ENCODE peak calls at places on chromosomes 2 and 18, in nine cellular contexts. B is activated CD4-positive, CD25-positive, alpha-beta regulatory T cell treated with anti-CD3 and anti-CD28 coated beads, Interleukin-2, amount 50 U/mL, for 72 hours; U is left kidney; Q is lower lobe of right lung; I is activated naive CD8-positive, alpha-beta T cell treated with anti-CD3 and anti-CD28 coated beads, Interleukin-2, amount 50 U/mL, for 16 hours; Z is heart left ventricle; O is NCI-H1105; A is AG09309; V is hepatocyte. K is an unnamed sample.

GRCh38 chr2:40760071-40760666 is 308.3 kb upstream of the SLC8A1 start:
- DNase-seq in B (no peak), U (peak), Q (no peak), I (no peak), Z (peak), O (no peak), A (peak), V (peak), K (no peak)

GRCh38 chr2:177265834-177266817 is 1.6 kb upstream of the NFE2L2 start:
- DNase-seq in B (no peak), U (peak), Q (no peak), I (no peak), Z (no peak), O (no peak), A (no peak), V (peak), K (no peak)

GRCh38 chr2:81648370-81648769 is 1343.8 kb upstream of the LRRTM1 start:
- DNase-seq in B (no peak), U (no peak), Q (no peak), I (no peak), Z (no peak), O (no peak), A (no peak), V (no peak), K (no peak)

GRCh38 chr2:119517433-119517832 is 6.8 kb downstream of the SCTR start:
- DNase-seq in B (no peak), U (peak), Q (peak), I (no peak), Z (peak), O (peak), A (no peak), V (peak), K (peak)

GRCh38 chr2:30527859-30528258 is 80.8 kb downstream of the LCLAT1 start:
- DNase-seq in B (no peak), U (no peak), Q (no peak), I (no peak), Z (no peak), O (no peak), A (no peak), V (no peak), K (no peak)

GRCh38 chr18:40821596-40822243 is 1133.3 kb upstream of the PIK3C3 start:
- DNase-seq in B (no peak), U (no peak), Q (no peak), I (no peak), Z (no peak), O (no peak), A (no peak), V (no peak), K (no peak)

GRCh38 chr2:212271583-212271982 is 267.0 kb downstream of the ERBB4 start:
- DNase-seq in B (no peak), U (no peak), Q (no peak), I (no peak), Z (no peak), O (no peak), A (no peak), V (no peak), K (no peak)

GRCh38 chr2:160298960-160299359 is 98.9 kb upstream of the ITGB6 start:
- DNase-seq in B (no peak), U (no peak), Q (no peak), I (no peak), Z (no peak), O (no peak), A (no peak), V (no peak), K (no peak)

GRCh38 chr2:36322108-36322507 is 33.5 kb upstream of the CRIM1 start:
- DNase-seq in B (no peak), U (peak), Q (no peak), I (no peak), Z (no peak), O (no peak), A (peak), V (peak), K (peak)

GRCh38 chr2:167832840-167833239 is 414.6 kb downstream of the STK39 start:
- DNase-seq in B (no peak), U (peak), Q (no peak), I (no peak), Z (no peak), O (no peak), A (no peak), V (no peak), K (no peak)

GRCh38 chr2:216299130-216299529 is 73.2 kb downstream of the MARCHF4 start:
- DNase-seq in B (no peak), U (no peak), Q (no peak), I (no peak), Z (no peak), O (no peak), A (no peak), V (no peak), K (no peak)

GRCh38 chr2:47344890-47345583 is 57.9 kb upstream of the MSH2 start:
- DNase-seq in B (no peak), U (peak), Q (peak), I (no peak), Z (peak), O (peak), A (no peak), V (peak), K (no peak)

GRCh38 chr2:28393115-28393836 is 618 bp downstream of the FOSL2 start:
- DNase-seq in B (peak), U (peak), Q (peak), I (no peak), Z (peak), O (peak), A (no peak), V (peak), K (no peak)

K was measured in skeletal muscle cell.